ENCODE peak calls at places on chromosomes 7 and 10, in seven cellular contexts. Z is AG04450, E is 8988T, C is K562, L is ELF-1, I is kidney tubule cell, B is cardiac septum. A is an unnamed sample.

GRCh38 chr10:85927952-85928677 is 438.5 kb downstream of the GRID1 start:
- DNase-seq in C (no peak), Z (no peak), E (peak), I (peak), B (no peak), L (no peak), A (no peak)

GRCh38 chr7:158595068-158595467 is 7.4 kb upstream of the PTPRN2 start:
- DNase-seq in I (peak), C (no peak), L (no peak), E (no peak), Z (no peak), B (no peak), A (no peak)

GRCh38 chr7:55109384-55110167 is 90.8 kb downstream of the EGFR start:
- DNase-seq in E (no peak), C (no peak), I (peak), Z (no peak), B (no peak), L (no peak), A (no peak)

GRCh38 chr10:51348622-51349021 is 274.3 kb downstream of the PRKG1 start:
- DNase-seq in L (no peak), Z (no peak), E (no peak), B (no peak), I (no peak), C (no peak), A (no peak)

GRCh38 chr7:44213872-44214595 is 13.3 kb downstream of the YKT6 start:
- DNase-seq in Z (no peak), I (peak), C (peak), B (no peak), E (peak), L (peak), A (peak)

GRCh38 chr7:69736411-69736810 is 138.1 kb downstream of the AUTS2 start:
- DNase-seq in E (no peak), L (no peak), C (no peak), I (no peak), Z (no peak), B (no peak), A (no peak)

GRCh38 chr10:113347508-113347907 is 205.3 kb upstream of the HABP2 start:
- DNase-seq in C (no peak), E (no peak), Z (no peak), I (no peak), L (no peak), B (no peak), A (no peak)

GRCh38 chr7:132124575-132124974 is 451.7 kb downstream of the PLXNA4 start:
- DNase-seq in Z (no peak), C (no peak), L (no peak), I (no peak), B (no peak), E (no peak), A (no peak)

GRCh38 chr7:121329460-121330052 is 756 bp downstream of the WNT16 start:
- DNase-seq in E (peak), L (peak), I (peak), B (no peak), Z (no peak), C (no peak), A (peak)

GRCh38 chr7:158028290-158028941 is 559.2 kb downstream of the PTPRN2 start:
- DNase-seq in I (no peak), L (no peak), C (no peak), B (peak), Z (no peak), E (no peak), A (no peak)

GRCh38 chr10:124896751-124897150 is 45.2 kb upstream of the ZRANB1 start:
- DNase-seq in E (no peak), Z (no peak), C (no peak), L (no peak), I (no peak), B (no peak), A (no peak)

GRCh38 chr7:92762853-92763252 is 73.5 kb downstream of the CDK6 start:
- DNase-seq in B (no peak), Z (no peak), I (peak), C (no peak), E (no peak), L (no peak), A (no peak)

GRCh38 chr7:140673063-140673769 is 471 bp downstream of the ADCK2 start:
- DNase-seq in I (peak), Z (no peak), C (peak), E (peak), B (no peak), L (peak), A (peak)

GRCh38 chr10:44388641-44389040 is 3.7 kb upstream of the CXCL12 start:
- DNase-seq in B (peak), Z (no peak), I (no peak), L (peak), C (no peak), E (no peak), A (no peak)

GRCh38 chr7:149790146-149790548 is 16.8 kb upstream of the ZNF467 start:
- DNase-seq in I (peak), Z (no peak), L (peak), B (peak), E (no peak), C (peak), A (peak)

GRCh38 chr7:39073432-39073831 is 95.7 kb downstream of the POU6F2 start:
- DNase-seq in B (no peak), C (no peak), E (no peak), I (peak), L (peak), Z (no peak), A (peak)

GRCh38 chr7:45984386-45985295 is 63.6 kb upstream of the IGFBP3 start:
- DNase-seq in Z (no peak), C (no peak), E (peak), L (no peak), I (peak), B (no peak), A (no peak)

GRCh38 chr7:105854516-105854915 is 21.9 kb downstream of the ATXN7L1 start:
- DNase-seq in E (no peak), B (no peak), C (no peak), L (no peak), Z (no peak), I (no peak), A (no peak)

GRCh38 chr7:85186521-85187241 is at the start of gene SEMA3D:
- DNase-seq in Z (peak), L (peak), C (peak), E (no peak), B (peak), I (peak), A (peak)

GRCh38 chr10:81215498-81215897 is 659.5 kb upstream of the NRG3 start:
- DNase-seq in Z (no peak), E (no peak), B (no peak), L (no peak), C (no peak), I (no peak), A (no peak)

A was measured in HEK293T.